ENCODE peak calls at places on chromosome 14, in four cellular contexts. E, H, M and O are unnamed samples.

GRCh38 chr14:88983755-88984154 is 159.3 kb downstream of the TTC8 start:
- DNase-seq in E (no peak), H (no peak), M (no peak), O (no peak)

GRCh38 chr14:77071938-77072388 is 26.1 kb upstream of the CIPC start:
- DNase-seq in E (no peak), H (no peak), M (no peak), O (no peak)

GRCh38 chr14:101022121-101022520 is 118.6 kb upstream of the RTL1 start:
- DNase-seq in E (no peak), H (no peak), M (no peak), O (no peak)

GRCh38 chr14:73743431-73743931 is 29.3 kb upstream of the PNMA1 start:
- DNase-seq in E (no peak), H (no peak), M (peak), O (peak)

GRCh38 chr14:73786632-73786941 is 65.0 kb upstream of the PTGR2 start:
- DNase-seq in E (no peak), H (peak), M (no peak), O (peak)

GRCh38 chr14:38502241-38502640 is 246.3 kb upstream of the CLEC14A start:
- DNase-seq in E (no peak), H (no peak), M (no peak), O (no peak)

GRCh38 chr14:76715102-76715926 is 46.0 kb upstream of the VASH1 start:
- DNase-seq in E (no peak), H (no peak), M (no peak), O (no peak)

GRCh38 chr14:71328954-71329353 is 421.7 kb downstream of the PCNX1 start:
- DNase-seq in E (no peak), H (no peak), M (no peak), O (no peak)

GRCh38 chr14:101808020-101808641 is 46.6 kb downstream of the PPP2R5C start:
- DNase-seq in E (no peak), H (peak), M (no peak), O (no peak)

GRCh38 chr14:61381589-61381988 is 60.2 kb downstream of the PRKCH start:
- DNase-seq in E (no peak), H (peak), M (peak), O (peak)

GRCh38 chr14:77574446-77575125 is 41.9 kb downstream of the SPTLC2 start:
- DNase-seq in E (no peak), H (no peak), M (no peak), O (no peak)

GRCh38 chr14:68016243-68016914 is 196.8 kb downstream of the RAD51B start:
- DNase-seq in E (no peak), H (no peak), M (no peak), O (no peak)

GRCh38 chr14:103121846-103122577 is 1.2 kb upstream of the TNFAIP2 start:
- DNase-seq in E (peak), H (peak), M (no peak), O (no peak)

GRCh38 chr14:68199465-68200145 is 380.0 kb downstream of the RAD51B start:
- DNase-seq in E (no peak), H (no peak), M (no peak), O (no peak)

GRCh38 chr14:55930016-55930784 is 188.0 kb upstream of the PELI2 start:
- DNase-seq in E (no peak), H (no peak), M (no peak), O (no peak)

GRCh38 chr14:95946867-95947266 is 70.2 kb downstream of the TUNAR start:
- DNase-seq in E (no peak), H (no peak), M (no peak), O (no peak)

GRCh38 chr14:88632512-88632911 is 69.7 kb downstream of the ZC3H14 start:
- DNase-seq in E (no peak), H (no peak), M (no peak), O (no peak)

GRCh38 chr14:95319312-95320075 is at the start of gene CLMN:
- DNase-seq in E (no peak), H (peak), M (peak), O (peak)

GRCh38 chr14:52998376-52999010 is 47.6 kb upstream of the FERMT2 start:
- DNase-seq in E (no peak), H (no peak), M (no peak), O (no peak)

GRCh38 chr14:106459971-106460730 is 933.8 kb downstream of the TMEM121 start:
- DNase-seq in E (peak), H (no peak), M (peak), O (no peak)

GRCh38 chr14:22839159-22839779 is 2.9 kb downstream of the MMP14 start:
- DNase-seq in E (no peak), H (no peak), M (no peak), O (no peak)

GRCh38 chr14:101948666-101949205 is 15.6 kb upstream of the DYNC1H1 start:
- DNase-seq in E (no peak), H (peak), M (no peak), O (no peak)

GRCh38 chr14:24286996-24287395 is 12.6 kb downstream of the DHRS1 start:
- DNase-seq in E (no peak), H (no peak), M (no peak), O (no peak)

GRCh38 chr14:24999157-24999556 is 50.8 kb downstream of the STXBP6 start:
- DNase-seq in E (no peak), H (no peak), M (no peak), O (no peak)

GRCh38 chr14:47626151-47627035 is 49.0 kb downstream of the MDGA2 start:
- DNase-seq in E (no peak), H (no peak), M (no peak), O (no peak)

GRCh38 chr14:96634896-96635295 is 132.7 kb downstream of the PAPOLA start:
- DNase-seq in E (no peak), H (no peak), M (no peak), O (no peak)

GRCh38 chr14:94157195-94157594 is 16.9 kb upstream of the PPP4R4 start:
- DNase-seq in E (no peak), H (no peak), M (no peak), O (no peak)

GRCh38 chr14:100012478-100012925 is 52.7 kb upstream of the EVL start:
- DNase-seq in E (no peak), H (no peak), M (no peak), O (no peak)

GRCh38 chr14:43411841-43412240 is 1095.2 kb downstream of the FSCB start:
- DNase-seq in E (no peak), H (no peak), M (no peak), O (no peak)

GRCh38 chr14:60067911-60068310 is 23.8 kb upstream of the PCNX4 start:
- DNase-seq in E (no peak), H (no peak), M (no peak), O (no peak)

GRCh38 chr14:51094282-51094821 is 553 bp downstream of the TRIM9 start:
- DNase-seq in E (peak), H (peak), M (peak), O (peak)